ENCODE peak calls at places on chromosomes 3 and 15, in seven cellular contexts. One of them, this sample, is unnamed.

GRCh38 chr3:155504682-155505081 is 211.2 kb upstream of the STRIT1 start:
- DNase-seq in GM12878: no peak
- DNase-seq in GM12892: no peak
- DNase-seq in SK-N-SH: no peak
- DNase-seq in K562: no peak
- DNase-seq in H1: no peak
- DNase-seq in HepG2: no peak
- DNase-seq in this sample: no peak

GRCh38 chr3:194375473-194375872 is 5.9 kb upstream of the LRRC15 start:
- DNase-seq in GM12878: no peak
- DNase-seq in GM12892: no peak
- DNase-seq in SK-N-SH: no peak
- DNase-seq in K562: no peak
- DNase-seq in H1: no peak
- DNase-seq in HepG2: no peak
- DNase-seq in this sample: no peak

GRCh38 chr3:42906085-42906904 is at the start of gene ZNF662:
- DNase-seq in GM12878: no peak
- DNase-seq in GM12892: no peak
- DNase-seq in SK-N-SH: peak
- DNase-seq in K562: no peak
- DNase-seq in H1: no peak
- DNase-seq in HepG2: no peak
- DNase-seq in this sample: no peak

GRCh38 chr3:110237091-110237615 is 834.5 kb upstream of the NECTIN3 start:
- DNase-seq in GM12878: no peak
- DNase-seq in GM12892: no peak
- DNase-seq in SK-N-SH: no peak
- DNase-seq in K562: no peak
- DNase-seq in H1: no peak
- DNase-seq in HepG2: no peak
- DNase-seq in this sample: no peak

GRCh38 chr3:150407818-150408231 is 273 bp upstream of the TSC22D2 start:
- DNase-seq in GM12878: no peak
- DNase-seq in GM12892: no peak
- DNase-seq in SK-N-SH: no peak
- DNase-seq in K562: peak
- DNase-seq in H1: no peak
- DNase-seq in HepG2: no peak
- DNase-seq in this sample: no peak

GRCh38 chr3:154921351-154921750 is 158.8 kb upstream of the MME start:
- DNase-seq in GM12878: no peak
- DNase-seq in GM12892: no peak
- DNase-seq in SK-N-SH: no peak
- DNase-seq in K562: no peak
- DNase-seq in H1: no peak
- DNase-seq in HepG2: no peak
- DNase-seq in this sample: no peak

GRCh38 chr3:193157051-193157450 is 84.0 kb upstream of the PLAAT1 start:
- DNase-seq in GM12878: no peak
- DNase-seq in GM12892: no peak
- DNase-seq in SK-N-SH: no peak
- DNase-seq in K562: peak
- DNase-seq in H1: no peak
- DNase-seq in HepG2: no peak
- DNase-seq in this sample: no peak

GRCh38 chr3:130395916-130396315 is 50.4 kb downstream of the COL6A5 start:
- DNase-seq in GM12878: no peak
- DNase-seq in GM12892: no peak
- DNase-seq in SK-N-SH: no peak
- DNase-seq in K562: no peak
- DNase-seq in H1: no peak
- DNase-seq in HepG2: peak
- DNase-seq in this sample: no peak

GRCh38 chr3:18122264-18122663 is 302.9 kb downstream of the SATB1 start:
- DNase-seq in GM12878: no peak
- DNase-seq in GM12892: no peak
- DNase-seq in SK-N-SH: no peak
- DNase-seq in K562: no peak
- DNase-seq in H1: no peak
- DNase-seq in HepG2: no peak
- DNase-seq in this sample: no peak

GRCh38 chr3:10074666-10075065 is 33.4 kb downstream of the FANCD2OS start:
- DNase-seq in GM12878: no peak
- DNase-seq in GM12892: no peak
- DNase-seq in SK-N-SH: no peak
- DNase-seq in K562: no peak
- DNase-seq in H1: no peak
- DNase-seq in HepG2: no peak
- DNase-seq in this sample: no peak

GRCh38 chr3:40992023-40992422 is 207.3 kb upstream of the CTNNB1 start:
- DNase-seq in GM12878: no peak
- DNase-seq in GM12892: no peak
- DNase-seq in SK-N-SH: no peak
- DNase-seq in K562: no peak
- DNase-seq in H1: no peak
- DNase-seq in HepG2: no peak
- DNase-seq in this sample: no peak

GRCh38 chr15:87907676-87908446 is 348.7 kb downstream of the NTRK3 start:
- DNase-seq in GM12878: no peak
- DNase-seq in GM12892: no peak
- DNase-seq in SK-N-SH: no peak
- DNase-seq in K562: no peak
- DNase-seq in H1: no peak
- DNase-seq in HepG2: no peak
- DNase-seq in this sample: no peak

GRCh38 chr15:85624241-85624855 is 170.4 kb downstream of the KLHL25 start:
- DNase-seq in GM12878: no peak
- DNase-seq in GM12892: no peak
- DNase-seq in SK-N-SH: no peak
- DNase-seq in K562: no peak
- DNase-seq in H1: no peak
- DNase-seq in HepG2: no peak
- DNase-seq in this sample: no peak

GRCh38 chr3:4314688-4315087 is 11.5 kb downstream of the SETMAR start:
- DNase-seq in GM12878: no peak
- DNase-seq in GM12892: no peak
- DNase-seq in SK-N-SH: no peak
- DNase-seq in K562: no peak
- DNase-seq in H1: no peak
- DNase-seq in HepG2: no peak
- DNase-seq in this sample: no peak

GRCh38 chr3:31409866-31410265 is 122.9 kb upstream of the STT3B start:
- DNase-seq in GM12878: no peak
- DNase-seq in GM12892: no peak
- DNase-seq in SK-N-SH: no peak
- DNase-seq in K562: no peak
- DNase-seq in H1: no peak
- DNase-seq in HepG2: no peak
- DNase-seq in this sample: no peak

GRCh38 chr3:15327941-15328340 is 4.4 kb downstream of the SH3BP5 start:
- DNase-seq in GM12878: no peak
- DNase-seq in GM12892: no peak
- DNase-seq in SK-N-SH: no peak
- DNase-seq in K562: no peak
- DNase-seq in H1: no peak
- DNase-seq in HepG2: no peak
- DNase-seq in this sample: no peak

GRCh38 chr3:140545756-140546155 is 132.1 kb upstream of the TRIM42 start:
- DNase-seq in GM12878: no peak
- DNase-seq in GM12892: no peak
- DNase-seq in SK-N-SH: no peak
- DNase-seq in K562: no peak
- DNase-seq in H1: no peak
- DNase-seq in HepG2: no peak
- DNase-seq in this sample: no peak

GRCh38 chr3:42491876-42492507 is 10.5 kb upstream of the VIPR1 start:
- DNase-seq in GM12878: no peak
- DNase-seq in GM12892: no peak
- DNase-seq in SK-N-SH: no peak
- DNase-seq in K562: no peak
- DNase-seq in H1: no peak
- DNase-seq in HepG2: no peak
- DNase-seq in this sample: no peak

GRCh38 chr3:8345396-8345795 is 156.2 kb upstream of the LMCD1 start:
- DNase-seq in GM12878: no peak
- DNase-seq in GM12892: no peak
- DNase-seq in SK-N-SH: no peak
- DNase-seq in K562: no peak
- DNase-seq in H1: no peak
- DNase-seq in HepG2: no peak
- DNase-seq in this sample: no peak
- TF ChIP-seq TAF1 in GM12878: no peak
- TF ChIP-seq TAF1 in GM12892: no peak
- TF ChIP-seq TAF1 in SK-N-SH: no peak
- TF ChIP-seq TAF1 in K562: no peak
- TF ChIP-seq TAF1 in H1: no peak
- TF ChIP-seq TAF1 in HepG2: no peak
- TF ChIP-seq TAF1 in this sample: no peak

GRCh38 chr15:66746231-66746605 is 44.2 kb downstream of the SMAD6 start:
- DNase-seq in GM12878: no peak
- DNase-seq in GM12892: no peak
- DNase-seq in SK-N-SH: no peak
- DNase-seq in K562: no peak
- DNase-seq in H1: no peak
- DNase-seq in HepG2: no peak
- DNase-seq in this sample: no peak
- TF ChIP-seq TAF1 in GM12878: no peak
- TF ChIP-seq TAF1 in GM12892: no peak
- TF ChIP-seq TAF1 in SK-N-SH: no peak
- TF ChIP-seq TAF1 in K562: no peak
- TF ChIP-seq TAF1 in H1: no peak
- TF ChIP-seq TAF1 in HepG2: no peak
- TF ChIP-seq TAF1 in this sample: no peak

GRCh38 chr3:126376464-126376863 is 18.2 kb upstream of the CFAP100 start:
- DNase-seq in GM12878: no peak
- DNase-seq in GM12892: no peak
- DNase-seq in SK-N-SH: no peak
- DNase-seq in K562: no peak
- DNase-seq in H1: no peak
- DNase-seq in HepG2: no peak
- DNase-seq in this sample: no peak
- TF ChIP-seq TAF1 in GM12878: no peak
- TF ChIP-seq TAF1 in GM12892: no peak
- TF ChIP-seq TAF1 in SK-N-SH: no peak
- TF ChIP-seq TAF1 in K562: no peak
- TF ChIP-seq TAF1 in H1: no peak
- TF ChIP-seq TAF1 in HepG2: no peak
- TF ChIP-seq TAF1 in this sample: no peak

GRCh38 chr3:45441570-45442313 is 53.4 kb downstream of the LARS2 start:
- DNase-seq in GM12878: no peak
- DNase-seq in GM12892: no peak
- DNase-seq in SK-N-SH: no peak
- DNase-seq in K562: no peak
- DNase-seq in H1: no peak
- DNase-seq in HepG2: no peak
- DNase-seq in this sample: no peak
- TF ChIP-seq TAF1 in GM12878: no peak
- TF ChIP-seq TAF1 in GM12892: no peak
- TF ChIP-seq TAF1 in SK-N-SH: no peak
- TF ChIP-seq TAF1 in K562: no peak
- TF ChIP-seq TAF1 in H1: no peak
- TF ChIP-seq TAF1 in HepG2: no peak
- TF ChIP-seq TAF1 in this sample: no peak

DNA sequence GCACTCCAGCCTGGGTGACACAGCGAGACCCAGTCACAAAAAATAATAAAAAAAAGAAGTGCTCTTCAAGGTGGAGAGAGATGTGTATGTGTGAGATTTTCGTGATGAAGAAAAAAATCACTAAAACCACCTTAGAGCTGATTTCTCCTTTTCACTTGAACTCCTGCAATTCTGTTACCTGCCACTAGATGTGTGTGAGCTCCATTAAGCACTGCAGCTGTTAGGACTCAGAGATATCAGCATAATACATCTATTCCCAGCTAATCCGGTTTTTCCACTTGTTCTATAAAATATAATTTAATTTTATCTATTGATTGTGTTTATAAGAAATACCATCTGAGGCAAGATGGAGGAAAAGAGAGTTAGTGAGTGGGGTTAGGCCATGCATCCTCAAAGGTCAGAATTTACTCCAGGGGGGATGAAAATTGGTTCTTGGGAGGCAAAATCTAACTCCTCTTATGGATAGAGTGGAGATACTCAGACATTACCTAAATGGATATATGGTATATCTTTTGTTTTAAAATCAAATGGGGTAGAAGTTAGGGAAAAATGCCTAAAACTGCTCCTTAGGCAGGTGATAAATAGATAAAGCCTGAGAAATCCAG is 152.7 kb downstream of the IL20RB start:
- DNase-seq in GM12878: no peak
- DNase-seq in GM12892: no peak
- DNase-seq in SK-N-SH: peak
- DNase-seq in K562: peak
- DNase-seq in H1: no peak
- DNase-seq in HepG2: peak
- DNase-seq in this sample: no peak
- TF ChIP-seq TAF1 in GM12878: no peak
- TF ChIP-seq TAF1 in GM12892: no peak
- TF ChIP-seq TAF1 in SK-N-SH: no peak
- TF ChIP-seq TAF1 in K562: no peak
- TF ChIP-seq TAF1 in H1: no peak
- TF ChIP-seq TAF1 in HepG2: no peak
- TF ChIP-seq TAF1 in this sample: no peak

GRCh38 chr15:98524838-98525540 is 123.3 kb upstream of the IGF1R start:
- DNase-seq in GM12878: no peak
- DNase-seq in GM12892: no peak
- DNase-seq in SK-N-SH: no peak
- DNase-seq in K562: no peak
- DNase-seq in H1: no peak
- DNase-seq in HepG2: no peak
- DNase-seq in this sample: no peak

GRCh38 chr15:98523912-98524255 is 124.5 kb upstream of the IGF1R start:
- DNase-seq in GM12878: no peak
- DNase-seq in GM12892: no peak
- DNase-seq in SK-N-SH: no peak
- DNase-seq in K562: no peak
- DNase-seq in H1: no peak
- DNase-seq in HepG2: no peak
- DNase-seq in this sample: no peak

GRCh38 chr15:98524274-98524673 is 124.1 kb upstream of the IGF1R start:
- DNase-seq in GM12878: no peak
- DNase-seq in GM12892: no peak
- DNase-seq in SK-N-SH: no peak
- DNase-seq in K562: no peak
- DNase-seq in H1: no peak
- DNase-seq in HepG2: no peak
- DNase-seq in this sample: no peak

GRCh38 chr15:98519767-98520166 is 128.6 kb upstream of the IGF1R start:
- DNase-seq in GM12878: no peak
- DNase-seq in GM12892: no peak
- DNase-seq in SK-N-SH: no peak
- DNase-seq in K562: peak
- DNase-seq in H1: no peak
- DNase-seq in HepG2: no peak
- DNase-seq in this sample: no peak

GRCh38 chr15:98522127-98522526 is 126.2 kb upstream of the IGF1R start:
- DNase-seq in GM12878: no peak
- DNase-seq in GM12892: no peak
- DNase-seq in SK-N-SH: no peak
- DNase-seq in K562: no peak
- DNase-seq in H1: no peak
- DNase-seq in HepG2: no peak
- DNase-seq in this sample: no peak
- TF ChIP-seq TAF1 in GM12878: no peak
- TF ChIP-seq TAF1 in GM12892: no peak
- TF ChIP-seq TAF1 in SK-N-SH: no peak
- TF ChIP-seq TAF1 in K562: no peak
- TF ChIP-seq TAF1 in H1: no peak
- TF ChIP-seq TAF1 in HepG2: no peak
- TF ChIP-seq TAF1 in this sample: no peak

GRCh38 chr3:121916189-121916588 is 22.0 kb downstream of the SLC15A2 start:
- DNase-seq in GM12878: no peak
- DNase-seq in GM12892: no peak
- DNase-seq in SK-N-SH: no peak
- DNase-seq in K562: no peak
- DNase-seq in H1: no peak
- DNase-seq in HepG2: no peak
- DNase-seq in this sample: no peak
- TF ChIP-seq TAF1 in GM12878: no peak
- TF ChIP-seq TAF1 in GM12892: no peak
- TF ChIP-seq TAF1 in SK-N-SH: no peak
- TF ChIP-seq TAF1 in K562: no peak
- TF ChIP-seq TAF1 in H1: no peak
- TF ChIP-seq TAF1 in HepG2: no peak
- TF ChIP-seq TAF1 in this sample: no peak

This sample was measured in GM12891.